ENCODE peak calls at places on chromosome 2, in four cellular contexts. L, M, T and B are unnamed samples.

GRCh38 chr2:239278941-239279365 is 121.9 kb downstream of the HDAC4 start:
- DNase-seq in L (no peak), M (no peak), T (no peak), B (no peak)

GRCh38 chr2:2527162-2527561 is 196.1 kb upstream of the MYT1L start:
- DNase-seq in M (peak), L (no peak), T (no peak), B (peak)

GRCh38 chr2:20165677-20166509 is 59.0 kb downstream of the SDC1 start:
- DNase-seq in M (no peak), L (no peak), T (no peak), B (no peak)

GRCh38 chr2:23436346-23437099 is 51.5 kb downstream of the KLHL29 start:
- DNase-seq in T (no peak), L (no peak), M (peak), B (peak)

GRCh38 chr2:230217424-230217823 is 2.4 kb downstream of the SP110 start:
- DNase-seq in L (no peak), M (no peak), T (no peak), B (no peak)

GRCh38 chr2:15646661-15647060 is 55.0 kb downstream of the DDX1 start:
- DNase-seq in M (no peak), T (no peak), L (no peak), B (no peak)

GRCh38 chr2:23803275-23803964 is 123.5 kb downstream of the ATAD2B start:
- DNase-seq in M (peak), T (no peak), L (no peak), B (peak)

GRCh38 chr2:15861898-15862297 is 78.5 kb upstream of the MYCN start:
- DNase-seq in L (no peak), M (no peak), T (no peak), B (no peak)

GRCh38 chr2:127563458-127564428 is 28.3 kb downstream of the MYO7B start:
- DNase-seq in M (no peak), L (no peak), T (no peak), B (no peak)

GRCh38 chr2:23280401-23280800 is 104.6 kb upstream of the KLHL29 start:
- DNase-seq in L (no peak), T (no peak), M (peak), B (peak)

GRCh38 chr2:17518212-17519154 is at the start of gene RAD51AP2:
- DNase-seq in M (peak), T (peak), L (no peak), B (peak)

GRCh38 chr2:5798083-5798482 is 105.9 kb downstream of the SOX11 start:
- DNase-seq in M (peak), T (no peak), L (no peak), B (peak)

GRCh38 chr2:8576525-8577157 is 105.2 kb upstream of the ID2 start:
- DNase-seq in M (no peak), L (no peak), T (no peak), B (peak)

GRCh38 chr2:144944506-144945230 is 424.7 kb upstream of the ZEB2 start:
- DNase-seq in M (no peak), T (no peak), L (no peak), B (peak)

GRCh38 chr2:56450772-56451171 is 267.0 kb downstream of the CCDC85A start:
- DNase-seq in M (no peak), T (no peak), L (no peak), B (no peak)

GRCh38 chr2:95319481-95320343 is 22.6 kb downstream of the KCNIP3 start:
- DNase-seq in L (no peak), T (no peak), M (no peak), B (no peak)

GRCh38 chr2:214575030-214575949 is 164.4 kb downstream of the VWC2L start:
- DNase-seq in M (no peak), T (no peak), L (no peak), B (no peak)

GRCh38 chr2:32278476-32278853 is 761 bp downstream of the YIPF4 start:
- DNase-seq in M (no peak), T (no peak), L (no peak), B (no peak)

GRCh38 chr2:61887684-61888303 is 662 bp downstream of the CCT4 start:
- DNase-seq in L (no peak), M (peak), T (no peak), B (peak)